ENCODE peak calls at places on chromosome 12, in nine cellular contexts. N is choroid plexus epithelial cell; E is CD8-positive, alpha-beta T cell; C is GM23338; O is body of pancreas; X is BJ; Y is esophagus squamous epithelium; W is BE2C; I is fibroblast of lung. Q is an unnamed sample.

GRCh38 chr12:1828863-1829262 is 8.5 kb downstream of the LRTM2 start:
- DNase-seq in N (no peak), E (no peak), C (no peak), O (no peak), X (no peak), Y (no peak), W (no peak), I (peak), Q (peak)

GRCh38 chr12:94147377-94147990 is 893 bp upstream of the PLXNC1 start:
- DNase-seq in N (no peak), E (no peak), C (no peak), O (no peak), X (no peak), Y (no peak), W (no peak), I (no peak), Q (no peak)

GRCh38 chr12:110790301-110790700 is 47.6 kb upstream of the PPP1CC start:
- DNase-seq in N (peak), E (no peak), C (no peak), O (no peak), X (no peak), Y (no peak), W (no peak), I (peak), Q (no peak)

GRCh38 chr12:93706824-93707223 is 29.6 kb downstream of the CRADD start:
- DNase-seq in N (peak), E (no peak), C (no peak), O (no peak), X (no peak), Y (no peak), W (no peak), I (peak), Q (no peak)

GRCh38 chr12:93173178-93173957 is 204.4 kb upstream of the NUDT4 start:
- DNase-seq in N (peak), E (no peak), C (no peak), O (no peak), X (no peak), Y (no peak), W (no peak), I (peak), Q (no peak)

GRCh38 chr12:115541891-115542361 is 735.6 kb downstream of the MED13L start:
- DNase-seq in N (no peak), E (no peak), C (no peak), O (no peak), X (no peak), Y (no peak), W (no peak), I (peak), Q (peak)

GRCh38 chr12:19130224-19131019 is 889 bp downstream of the PLEKHA5 start:
- DNase-seq in N (peak), E (no peak), C (peak), O (peak), X (no peak), Y (no peak), W (peak), I (peak), Q (peak)

GRCh38 chr12:43882578-43883178 is 46.8 kb downstream of the TMEM117 start:
- DNase-seq in N (peak), E (no peak), C (peak), O (no peak), X (peak), Y (no peak), W (peak), I (peak), Q (peak)

GRCh38 chr12:89236748-89237428 is 115.4 kb downstream of the DUSP6 start:
- DNase-seq in N (peak), E (no peak), C (no peak), O (no peak), X (no peak), Y (no peak), W (no peak), I (peak), Q (peak)

GRCh38 chr12:95863337-95863736 is 4.6 kb downstream of the SNRPF start:
- DNase-seq in N (no peak), E (no peak), C (no peak), O (no peak), X (no peak), Y (no peak), W (no peak), I (no peak), Q (no peak)

GRCh38 chr12:5451251-5451650 is 19.3 kb downstream of the NTF3 start:
- DNase-seq in N (peak), E (no peak), C (no peak), O (no peak), X (no peak), Y (no peak), W (no peak), I (no peak), Q (no peak)

GRCh38 chr12:72272731-72273498 is 745 bp downstream of the TRHDE start:
- DNase-seq in N (peak), E (no peak), C (peak), O (peak), X (no peak), Y (no peak), W (no peak), I (peak), Q (no peak)

GRCh38 chr12:25241171-25242020 is 9.3 kb downstream of the KRAS start:
- DNase-seq in N (peak), E (peak), C (peak), O (no peak), X (no peak), Y (no peak), W (no peak), I (peak), Q (peak)

GRCh38 chr12:2092890-2093289 is 40.1 kb downstream of the CACNA1C start:
- DNase-seq in N (no peak), E (no peak), C (no peak), O (no peak), X (no peak), Y (no peak), W (no peak), I (peak), Q (no peak)

GRCh38 chr12:66118240-66118891 is 12.2 kb downstream of the LLPH start:
- DNase-seq in N (peak), E (no peak), C (no peak), O (no peak), X (no peak), Y (no peak), W (no peak), I (peak), Q (peak)

GRCh38 chr12:124401563-124402180 is 106.8 kb downstream of the RFLNA start:
- DNase-seq in N (no peak), E (no peak), C (no peak), O (no peak), X (no peak), Y (no peak), W (no peak), I (no peak), Q (no peak)

GRCh38 chr12:71124833-71125460 is 32.9 kb downstream of the TSPAN8 start:
- DNase-seq in N (no peak), E (no peak), C (no peak), O (no peak), X (no peak), Y (no peak), W (no peak), I (no peak), Q (no peak)

GRCh38 chr12:111673503-111673902 is 12.3 kb downstream of the BRAP start:
- DNase-seq in N (peak), E (no peak), C (peak), O (no peak), X (no peak), Y (no peak), W (peak), I (no peak), Q (peak)

GRCh38 chr12:89040146-89040964 is 311.9 kb downstream of the DUSP6 start:
- DNase-seq in N (peak), E (peak), C (peak), O (no peak), X (no peak), Y (no peak), W (no peak), I (peak), Q (peak)

GRCh38 chr12:116528067-116528466 is 31.1 kb upstream of the MAP1LC3B2 start:
- DNase-seq in N (peak), E (no peak), C (no peak), O (no peak), X (no peak), Y (no peak), W (no peak), I (peak), Q (peak)

GRCh38 chr12:112422531-112422930 is 3.8 kb downstream of the PTPN11 start:
- DNase-seq in N (peak), E (no peak), C (peak), O (no peak), X (no peak), Y (no peak), W (no peak), I (no peak), Q (no peak)

GRCh38 chr12:83823386-83824045 is 1089.1 kb downstream of the SLC6A15 start:
- DNase-seq in N (peak), E (no peak), C (peak), O (peak), X (no peak), Y (no peak), W (peak), I (no peak), Q (peak)

GRCh38 chr12:123098780-123099179 is 52.1 kb downstream of the PITPNM2 start:
- DNase-seq in N (no peak), E (no peak), C (no peak), O (no peak), X (no peak), Y (no peak), W (no peak), I (no peak), Q (no peak)

GRCh38 chr12:68846811-68847210 is 38.8 kb downstream of the MDM2 start:
- DNase-seq in N (no peak), E (no peak), C (no peak), O (no peak), X (no peak), Y (no peak), W (no peak), I (no peak), Q (no peak)

GRCh38 chr12:93315907-93316622 is 61.7 kb upstream of the NUDT4 start:
- DNase-seq in N (no peak), E (no peak), C (no peak), O (no peak), X (no peak), Y (no peak), W (no peak), I (peak), Q (no peak)

GRCh38 chr12:97386133-97386581 is 76.4 kb upstream of the RMST start:
- DNase-seq in N (peak), E (no peak), C (peak), O (peak), X (no peak), Y (no peak), W (peak), I (peak), Q (no peak)

GRCh38 chr12:457676-458075 is 2.1 kb upstream of the B4GALNT3 start:
- DNase-seq in N (no peak), E (no peak), C (no peak), O (no peak), X (no peak), Y (no peak), W (no peak), I (no peak), Q (peak)

GRCh38 chr12:102765736-102766135 is 151.3 kb downstream of the PAH start:
- DNase-seq in N (peak), E (no peak), C (no peak), O (no peak), X (no peak), Y (no peak), W (no peak), I (peak), Q (no peak)

GRCh38 chr12:71548906-71549305 is 109.3 kb downstream of the LGR5 start:
- DNase-seq in N (peak), E (no peak), C (no peak), O (no peak), X (no peak), Y (no peak), W (no peak), I (no peak), Q (no peak)

GRCh38 chr12:64400041-64400440 is 4.2 kb upstream of the XPOT start:
- DNase-seq in N (peak), E (no peak), C (peak), O (no peak), X (no peak), Y (no peak), W (no peak), I (peak), Q (peak)

GRCh38 chr12:6570264-6570887 is 2.3 kb upstream of the NOP2 start:
- DNase-seq in N (peak), E (peak), C (peak), O (peak), X (no peak), Y (no peak), W (peak), I (peak), Q (peak)

GRCh38 chr12:2248901-2249381 is 196.2 kb downstream of the CACNA1C start:
- DNase-seq in N (no peak), E (no peak), C (no peak), O (no peak), X (no peak), Y (no peak), W (no peak), I (no peak), Q (no peak)

GRCh38 chr12:14946162-14946561 is 7.8 kb upstream of the ERP27 start:
- DNase-seq in N (peak), E (no peak), C (no peak), O (no peak), X (no peak), Y (no peak), W (no peak), I (no peak), Q (no peak)

GRCh38 chr12:26870491-26871419 is 37.8 kb upstream of the ITPR2 start:
- DNase-seq in N (peak), E (no peak), C (no peak), O (peak), X (no peak), Y (no peak), W (peak), I (peak), Q (peak)

GRCh38 chr12:108306014-108306501 is 33.1 kb downstream of the CMKLR1 start:
- DNase-seq in N (peak), E (no peak), C (no peak), O (no peak), X (no peak), Y (no peak), W (no peak), I (peak), Q (peak)

GRCh38 chr12:77940566-77940965 is 109.9 kb downstream of the NAV3 start:
- DNase-seq in N (peak), E (no peak), C (no peak), O (no peak), X (no peak), Y (no peak), W (no peak), I (peak), Q (peak)

GRCh38 chr12:116385486-116386217 is 108.2 kb upstream of the MED13L start:
- DNase-seq in N (peak), E (no peak), C (peak), O (no peak), X (no peak), Y (no peak), W (no peak), I (no peak), Q (no peak)

GRCh38 chr12:113422030-113422900 is at the start of gene SDSL:
- DNase-seq in N (peak), E (no peak), C (peak), O (peak), X (peak), Y (no peak), W (peak), I (peak), Q (peak)

GRCh38 chr12:96907681-96908163 is 665 bp downstream of the NEDD1 start:
- DNase-seq in N (peak), E (peak), C (peak), O (peak), X (no peak), Y (no peak), W (peak), I (peak), Q (peak)

GRCh38 chr12:107079172-107080011 is 14.0 kb downstream of the CRY1 start:
- DNase-seq in N (peak), E (no peak), C (peak), O (no peak), X (no peak), Y (no peak), W (no peak), I (peak), Q (peak)
- TF ChIP-seq CTCF in N (peak), E (peak), C (peak), O (peak), X (peak), Y (peak), W (peak), I (peak), Q (peak)

DNA sequence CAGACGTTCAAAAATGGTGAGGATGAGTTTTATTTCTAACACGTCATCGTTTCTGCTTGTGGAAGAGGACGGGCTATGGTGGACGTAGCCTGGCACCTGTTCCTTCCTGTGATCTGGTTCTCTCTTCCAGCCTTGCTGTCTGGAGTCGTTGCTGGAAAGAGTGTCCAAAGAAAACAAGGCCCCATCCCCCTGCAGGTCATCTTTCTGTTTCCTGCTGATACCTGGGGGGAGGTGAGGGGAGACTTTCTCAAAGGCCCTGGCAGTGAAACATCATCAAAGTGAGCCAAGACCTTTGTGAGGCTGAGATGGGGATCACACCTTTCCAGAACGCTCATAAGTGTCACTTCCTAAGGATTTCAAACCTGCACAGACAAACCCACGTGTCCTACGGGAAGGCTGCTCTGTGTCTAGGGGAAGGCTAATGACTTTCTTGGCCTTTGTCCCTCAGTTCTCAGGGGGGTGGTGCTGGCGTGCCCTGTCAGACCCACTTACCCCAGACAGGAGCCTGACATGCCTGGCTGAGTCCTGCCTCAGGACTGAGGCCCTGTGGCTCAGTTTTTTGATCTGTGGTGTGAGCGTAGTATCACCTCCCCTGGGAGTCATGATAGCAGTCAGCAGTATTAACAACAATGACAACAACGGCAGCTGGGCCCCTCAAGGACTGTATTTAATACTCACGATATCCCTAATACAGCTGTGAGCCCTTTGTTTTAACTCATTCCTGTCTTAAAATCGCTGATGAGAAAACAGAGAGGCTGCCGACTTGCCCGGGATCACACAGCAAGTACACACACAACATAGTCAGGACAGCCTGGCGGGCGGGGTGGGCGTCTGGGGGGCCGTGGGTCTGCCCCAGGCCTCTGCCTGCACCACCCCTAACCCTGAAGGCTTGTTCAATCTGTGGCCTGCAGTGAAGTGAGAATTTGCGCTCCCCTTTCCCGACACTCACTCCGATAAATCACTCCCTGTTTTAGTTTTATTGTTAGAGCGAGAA is 235.3 kb downstream of the SLC41A2 start:
- DNase-seq in N (no peak), E (no peak), C (peak), O (no peak), X (no peak), Y (no peak), W (peak), I (no peak), Q (no peak)
- TF ChIP-seq CTCF in N (no peak), E (no peak), C (no peak), O (no peak), X (no peak), Y (no peak), W (no peak), I (no peak), Q (no peak)

GRCh38 chr12:34033628-34034296 is 11.5 kb downstream of the ALG10 start:
- DNase-seq in N (peak), E (no peak), C (peak), O (no peak), X (no peak), Y (no peak), W (no peak), I (peak), Q (peak)
- TF ChIP-seq CTCF in N (peak), E (peak), C (no peak), O (peak), X (peak), Y (peak), W (peak), I (peak), Q (peak)

GRCh38 chr12:57726884-57727757 is 11.4 kb downstream of the AGAP2 start:
- DNase-seq in N (peak), E (no peak), C (peak), O (peak), X (no peak), Y (no peak), W (peak), I (peak), Q (peak)
- TF ChIP-seq CTCF in N (peak), E (no peak), C (no peak), O (peak), X (peak), Y (peak), W (peak), I (peak), Q (peak)

GRCh38 chr12:109719123-109720022 is 5.7 kb downstream of the FAM222A start:
- DNase-seq in N (peak), E (no peak), C (peak), O (no peak), X (no peak), Y (no peak), W (peak), I (no peak), Q (peak)
- TF ChIP-seq CTCF in N (peak), E (no peak), C (peak), O (peak), X (peak), Y (no peak), W (peak), I (peak), Q (peak)

GRCh38 chr12:30725739-30726138 is 29.0 kb downstream of the CAPRIN2 start:
- DNase-seq in N (peak), E (no peak), C (no peak), O (no peak), X (peak), Y (no peak), W (no peak), I (peak), Q (peak)
- TF ChIP-seq CTCF in N (peak), E (no peak), C (no peak), O (no peak), X (peak), Y (no peak), W (no peak), I (no peak), Q (no peak)

GRCh38 chr12:91178139-91178561 is 4.5 kb downstream of the DCN start:
- DNase-seq in N (peak), E (no peak), C (peak), O (no peak), X (no peak), Y (no peak), W (no peak), I (peak), Q (peak)
- TF ChIP-seq CTCF in N (peak), E (no peak), C (peak), O (peak), X (peak), Y (peak), W (peak), I (peak), Q (peak)

GRCh38 chr12:100391856-100392255 is 35.0 kb downstream of the SLC17A8 start:
- DNase-seq in N (peak), E (no peak), C (no peak), O (peak), X (no peak), Y (no peak), W (no peak), I (no peak), Q (no peak)
- TF ChIP-seq CTCF in N (peak), E (no peak), C (peak), O (peak), X (no peak), Y (no peak), W (peak), I (peak), Q (no peak)

Q was measured in epithelial cell of esophagus.